ENCODE peak calls at places on chromosomes 7 and 10, in four cellular contexts. D is GM12878, F is brain microvascular endothelial cell, C is nephron progenitor cell. Z is an unnamed sample.
A peak's percentile ranks its signal among the peaks of the same experiment; 100 is the strongest.

GRCh38 chr10:60809157-60809556 is 30.9 kb downstream of the CDK1 start:
- DNase-seq in D (no peak), F (peak; percentile 7), C (no peak), Z (no peak)

GRCh38 chr10:48468866-48469511 is 135.9 kb downstream of the ARHGAP22 start:
- DNase-seq in D (no peak), F (no peak), C (no peak), Z (no peak)

GRCh38 chr10:98577168-98577567 is 130.4 kb upstream of the HPS1 start:
- DNase-seq in D (no peak), F (no peak), C (no peak), Z (no peak)

GRCh38 chr7:14191686-14192098 is 202.2 kb upstream of the ETV1 start:
- DNase-seq in D (no peak), F (peak; percentile 74), C (no peak), Z (no peak)

GRCh38 chr10:62805139-62806092 is 896 bp downstream of the ADO start:
- DNase-seq in D (no peak), F (peak; percentile 29), C (peak; percentile 60), Z (no peak)

GRCh38 chr7:75722381-75722780 is 16.4 kb downstream of the HIP1 start:
- DNase-seq in D (no peak), F (no peak), C (no peak), Z (no peak)

GRCh38 chr10:33241351-33241750 is 93.1 kb downstream of the NRP1 start:
- DNase-seq in D (no peak), F (no peak), C (no peak), Z (no peak)

GRCh38 chr7:70353310-70353947 is 755.2 kb downstream of the AUTS2 start:
- DNase-seq in D (no peak), F (no peak), C (no peak), Z (no peak)

GRCh38 chr7:29780346-29780745 is 26.0 kb upstream of the WIPF3 start:
- DNase-seq in D (no peak), F (no peak), C (no peak), Z (no peak)

GRCh38 chr10:49310460-49310859 is 11.5 kb downstream of the C10orf71 start:
- DNase-seq in D (no peak), F (no peak), C (no peak), Z (no peak)

GRCh38 chr10:61894150-61894549 is 7.3 kb upstream of the ARID5B start:
- DNase-seq in D (no peak), F (no peak), C (no peak), Z (no peak)

GRCh38 chr7:155816996-155817395 is 4.7 kb upstream of the SHH start:
- DNase-seq in D (no peak), F (no peak), C (no peak), Z (no peak)

GRCh38 chr10:113087082-113088029 is 137.3 kb downstream of the TCF7L2 start:
- DNase-seq in D (no peak), F (peak; percentile 99), C (no peak), Z (no peak)

GRCh38 chr10:82206831-82207230 is 331.8 kb downstream of the NRG3 start:
- DNase-seq in D (no peak), F (no peak), C (no peak), Z (no peak)

GRCh38 chr7:108581655-108582491 is 12.2 kb downstream of the DNAJB9 start:
- DNase-seq in D (no peak), F (no peak), C (peak; percentile 10), Z (no peak)

GRCh38 chr10:103882285-103883007 is 27.1 kb upstream of the SH3PXD2A start:
- DNase-seq in D (no peak), F (no peak), C (no peak), Z (no peak)

GRCh38 chr7:141200191-141201108 is 126.6 kb downstream of the TMEM178B start:
- DNase-seq in D (no peak), F (no peak), C (no peak), Z (no peak)

GRCh38 chr10:116669832-116670644 is 49.3 kb downstream of the PNLIPRP2 start:
- DNase-seq in D (no peak), F (no peak), C (peak; percentile 68), Z (no peak)

GRCh38 chr10:74760042-74760979 is 66.1 kb upstream of the KAT6B start:
- DNase-seq in D (no peak), F (no peak), C (no peak), Z (no peak)

GRCh38 chr10:4514445-4515108 is 311.4 kb upstream of the AKR1E2 start:
- DNase-seq in D (peak; percentile 13), F (no peak), C (no peak), Z (no peak)

GRCh38 chr7:113918946-113919345 is at the start of gene PPP1R3A:
- DNase-seq in D (no peak), F (peak; percentile 41), C (no peak), Z (no peak)
- TF ChIP-seq CTCF in D (no peak), F (peak; percentile 45), C (no peak), Z (no peak)

GRCh38 chr7:45216181-45216580 is 58.6 kb downstream of the RAMP3 start:
- DNase-seq in D (no peak), F (no peak), C (no peak), Z (no peak)

GRCh38 chr7:45219130-45219529 is 61.5 kb downstream of the RAMP3 start:
- DNase-seq in D (no peak), F (no peak), C (no peak), Z (peak; percentile 38)

GRCh38 chr7:45216622-45217165 is 59.1 kb downstream of the RAMP3 start:
- DNase-seq in D (no peak), F (no peak), C (no peak), Z (no peak)

GRCh38 chr7:45215611-45216062 is 58.0 kb downstream of the RAMP3 start:
- DNase-seq in D (no peak), F (no peak), C (no peak), Z (no peak)

DNA sequence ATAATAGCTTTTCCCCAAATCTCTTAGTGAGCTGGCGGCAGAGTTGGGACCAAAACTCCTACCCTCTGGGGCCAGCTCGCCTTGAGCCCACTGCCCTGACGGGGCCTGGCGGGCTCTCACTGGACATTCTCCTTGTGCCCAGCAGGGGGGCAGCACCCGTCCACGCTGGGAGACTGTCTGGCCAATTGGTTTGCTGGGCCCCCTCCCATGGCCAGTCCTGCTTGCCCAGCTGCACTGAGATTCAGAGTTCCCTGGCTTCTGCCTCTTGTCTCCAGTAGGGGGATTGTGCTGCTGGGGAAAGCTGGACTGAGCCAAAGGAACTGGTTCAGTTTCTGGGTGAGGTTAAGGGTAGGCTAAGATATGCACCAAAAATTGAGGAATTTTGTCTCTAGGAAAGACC is 59.8 kb downstream of the RAMP3 start:
- DNase-seq in D (no peak), F (no peak), C (peak; percentile 35), Z (no peak)
- TF ChIP-seq CTCF in D (no peak), F (peak; percentile 81), C (peak; percentile 48), Z (no peak)

DNA sequence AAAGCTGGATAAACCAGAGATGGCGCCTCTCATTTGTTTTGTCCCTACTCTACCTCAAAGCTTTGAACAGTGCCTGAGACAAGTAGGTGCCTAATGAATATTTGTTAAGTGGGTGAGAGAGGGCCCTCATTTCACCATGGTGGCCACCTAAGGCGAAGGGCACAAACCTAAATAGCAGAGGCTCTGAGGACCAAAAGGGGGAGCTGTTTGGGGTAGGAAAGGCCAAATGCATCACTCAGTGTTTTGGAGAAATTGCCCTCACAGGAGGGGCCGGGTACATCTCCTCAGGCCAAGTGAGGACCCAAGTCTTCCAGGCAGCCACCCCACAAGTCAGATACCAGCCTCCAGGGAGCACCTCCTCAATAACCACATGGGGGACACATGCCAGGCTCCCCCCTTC is 14.0 kb downstream of the IMPDH1 start:
- DNase-seq in D (no peak), F (no peak), C (no peak), Z (no peak)
- TF ChIP-seq CTCF in D (no peak), F (peak; percentile 41), C (no peak), Z (no peak)

GRCh38 chr10:102880256-102880655 is 11.0 kb downstream of the AS3MT start:
- DNase-seq in D (no peak), F (no peak), C (no peak), Z (no peak)
- TF ChIP-seq CTCF in D (no peak), F (no peak), C (no peak), Z (no peak)